ENCODE peak calls at places on chromosome 11, in four cellular contexts. O, G, C and F are unnamed samples.

GRCh38 chr11:66612458-66612857 is 4.0 kb upstream of the RBM14 start:
- DNase-seq in O (no peak), G (no peak), C (no peak), F (no peak)

GRCh38 chr11:134634897-134635831 is 223.1 kb upstream of the B3GAT1 start:
- DNase-seq in O (no peak), G (no peak), C (no peak), F (no peak)

GRCh38 chr11:15826826-15827225 is 529.5 kb downstream of the SOX6 start:
- DNase-seq in O (peak), G (peak), C (no peak), F (peak)

GRCh38 chr11:20310137-20310536 is 53.4 kb upstream of the HTATIP2 start:
- DNase-seq in O (no peak), G (no peak), C (no peak), F (no peak)

GRCh38 chr11:125128450-125128849 is 17.0 kb upstream of the TMEM218 start:
- DNase-seq in O (no peak), G (no peak), C (no peak), F (no peak)

GRCh38 chr11:114296979-114297372 is 777 bp downstream of the NNMT start:
- DNase-seq in O (no peak), G (no peak), C (no peak), F (no peak)

GRCh38 chr11:66849501-66850234 is 6.4 kb downstream of the RCE1 start:
- DNase-seq in O (no peak), G (no peak), C (no peak), F (no peak)

GRCh38 chr11:95512177-95512576 is 277.4 kb downstream of the FAM76B start:
- DNase-seq in O (no peak), G (no peak), C (peak), F (no peak)

GRCh38 chr11:126948563-126948962 is 52.0 kb downstream of the KIRREL3 start:
- DNase-seq in O (no peak), G (no peak), C (no peak), F (no peak)

GRCh38 chr11:405976-406795 is 8.6 kb downstream of the SIGIRR start:
- DNase-seq in O (no peak), G (peak), C (peak), F (peak)

GRCh38 chr11:22244986-22245592 is 52.2 kb downstream of the ANO5 start:
- DNase-seq in O (peak), G (no peak), C (no peak), F (peak)

GRCh38 chr11:69557266-69557665 is 75.8 kb downstream of the LINC01488 start:
- DNase-seq in O (no peak), G (no peak), C (no peak), F (no peak)

GRCh38 chr11:1763796-1764661 is at the start of gene CTSD:
- DNase-seq in O (peak), G (peak), C (peak), F (peak)

GRCh38 chr11:110071197-110071596 is 22.0 kb upstream of the ZC3H12C start:
- DNase-seq in O (no peak), G (no peak), C (no peak), F (no peak)

GRCh38 chr11:109747839-109748238 is 325.8 kb downstream of the C11orf87 start:
- DNase-seq in O (no peak), G (no peak), C (no peak), F (no peak)

GRCh38 chr11:57313071-57313787 is 11.5 kb downstream of the TNKS1BP1 start:
- DNase-seq in O (no peak), G (peak), C (peak), F (peak)

GRCh38 chr11:45234306-45235006 is 51.7 kb downstream of the SYT13 start:
- DNase-seq in O (no peak), G (no peak), C (peak), F (peak)

GRCh38 chr11:131579932-131580387 is 209.5 kb downstream of the NTM start:
- DNase-seq in O (no peak), G (no peak), C (no peak), F (no peak)

GRCh38 chr11:58061813-58062212 is 31.1 kb downstream of the OR6Q1 start:
- DNase-seq in O (no peak), G (no peak), C (no peak), F (no peak)

GRCh38 chr11:3853935-3854659 is 1.4 kb upstream of the STIM1 start:
- DNase-seq in O (no peak), G (no peak), C (no peak), F (peak)

GRCh38 chr11:13358871-13359270 is 81.3 kb downstream of the BMAL1 start:
- DNase-seq in O (no peak), G (no peak), C (no peak), F (no peak)

DNA sequence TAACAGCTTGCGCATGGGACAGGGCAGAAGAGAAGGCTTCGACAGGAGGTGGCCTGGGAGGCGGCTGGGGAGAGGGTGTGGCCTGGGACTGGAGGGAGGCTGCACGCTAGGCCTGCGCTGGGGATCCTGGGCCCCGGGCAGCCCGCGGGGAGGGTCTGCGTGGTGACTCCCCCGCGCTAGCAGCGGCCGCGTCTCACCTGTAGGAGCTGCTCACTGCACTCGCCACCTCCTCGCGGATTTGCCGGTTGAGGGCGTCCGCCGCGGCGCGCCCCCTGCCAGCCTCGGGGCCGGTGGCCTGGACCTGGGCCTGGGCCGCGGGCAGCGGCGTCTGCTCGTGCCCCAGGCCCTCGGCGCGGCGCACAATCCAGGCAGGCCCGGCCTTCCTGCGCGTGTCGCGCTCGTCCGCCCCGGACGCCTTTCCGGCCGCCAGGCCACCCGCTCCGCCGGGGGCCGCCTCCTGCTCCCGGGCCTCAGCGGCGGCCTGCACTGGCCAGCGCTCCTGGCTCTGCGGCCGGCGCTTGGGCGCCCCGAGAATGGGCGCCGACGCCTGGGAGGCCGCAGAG is 1.5 kb downstream of the MAP6 start:
- DNase-seq in O (peak), G (peak), C (no peak), F (peak)
- TF ChIP-seq CTCF in O (no peak), G (no peak), C (no peak), F (no peak)

GRCh38 chr11:59668188-59668949 is 468 bp downstream of the PATL1 start:
- DNase-seq in O (peak), G (peak), C (peak), F (peak)
- TF ChIP-seq CTCF in O (no peak), G (peak), C (peak), F (no peak)

DNA sequence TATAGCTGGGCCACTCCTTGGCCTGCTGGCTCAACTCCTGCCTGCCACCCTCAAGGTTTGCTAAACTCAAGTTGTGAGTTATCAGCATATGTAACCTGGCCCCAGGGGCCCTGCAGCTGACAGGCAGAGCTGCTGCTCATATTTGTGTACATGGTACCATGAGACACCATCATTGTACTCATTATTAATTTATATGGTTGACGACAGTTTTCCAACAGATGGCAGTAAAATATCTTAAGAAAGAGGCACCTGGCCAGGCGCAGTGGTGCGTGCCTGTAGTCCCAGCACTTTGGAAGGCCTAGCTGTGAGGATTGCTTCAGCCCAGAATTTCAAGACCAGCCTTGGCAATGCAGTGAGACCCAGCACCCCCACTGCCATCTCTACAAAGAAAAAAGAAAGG is 11.4 kb upstream of the DENND5A start:
- DNase-seq in O (peak), G (no peak), C (peak), F (no peak)
- TF ChIP-seq CTCF in O (no peak), G (no peak), C (no peak), F (no peak)

GRCh38 chr11:17978553-17979287 is 34.1 kb downstream of the SERGEF start:
- DNase-seq in O (peak), G (no peak), C (no peak), F (peak)
- TF ChIP-seq CTCF in O (peak), G (peak), C (peak), F (peak)

GRCh38 chr11:132802932-132803331 is 729.4 kb downstream of the OPCML start:
- DNase-seq in O (no peak), G (no peak), C (no peak), F (no peak)
- TF ChIP-seq CTCF in O (no peak), G (no peak), C (no peak), F (no peak)

DNA sequence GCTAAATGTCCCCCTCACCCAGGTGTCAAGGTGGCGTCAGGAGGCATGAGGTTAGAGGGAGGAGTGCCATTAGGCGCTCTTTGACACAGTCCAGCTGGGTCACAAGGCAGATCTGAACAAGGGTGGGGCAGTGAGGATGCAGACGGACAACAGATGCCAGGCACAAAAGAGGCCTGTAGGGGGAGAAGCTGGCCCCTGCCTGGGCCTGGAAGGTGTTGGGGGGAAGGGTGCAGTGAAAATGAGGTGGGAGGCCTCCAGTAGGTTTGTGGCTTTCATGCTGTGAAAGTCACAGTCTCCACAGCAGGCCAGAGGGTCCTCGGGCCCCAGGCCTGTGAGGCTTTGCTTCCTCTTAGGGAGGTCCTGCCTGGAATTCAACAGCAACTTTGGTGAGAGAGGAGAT is 85.0 kb upstream of the PLET1 start:
- DNase-seq in O (peak), G (no peak), C (no peak), F (no peak)
- TF ChIP-seq CTCF in O (peak), G (no peak), C (no peak), F (no peak)

DNA sequence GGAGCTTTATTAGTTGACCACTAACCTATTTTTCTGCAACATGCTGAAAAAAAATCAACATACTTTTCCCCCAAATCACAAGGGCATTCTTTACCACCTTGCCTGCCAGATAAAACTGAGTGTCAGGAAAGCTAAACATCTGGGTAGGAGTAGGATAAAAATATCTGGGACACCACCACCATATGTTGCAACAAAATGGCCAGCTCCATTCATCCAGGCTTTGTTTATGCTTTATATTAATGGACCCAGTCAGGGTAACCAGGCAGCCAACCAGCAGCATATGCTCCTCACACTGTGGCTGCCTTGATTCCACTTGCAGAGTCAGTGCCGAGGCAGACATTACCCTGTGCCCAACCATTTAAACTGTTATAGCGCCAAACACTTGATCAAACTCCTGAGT is 1024.5 kb downstream of the LRRC4C start:
- DNase-seq in O (no peak), G (no peak), C (no peak), F (no peak)
- TF ChIP-seq CTCF in O (no peak), G (no peak), C (no peak), F (no peak)

GRCh38 chr11:119729581-119730346 is 764 bp upstream of the NECTIN1 start:
- DNase-seq in O (peak), G (peak), C (peak), F (peak)
- TF ChIP-seq CTCF in O (no peak), G (peak), C (no peak), F (no peak)

DNA sequence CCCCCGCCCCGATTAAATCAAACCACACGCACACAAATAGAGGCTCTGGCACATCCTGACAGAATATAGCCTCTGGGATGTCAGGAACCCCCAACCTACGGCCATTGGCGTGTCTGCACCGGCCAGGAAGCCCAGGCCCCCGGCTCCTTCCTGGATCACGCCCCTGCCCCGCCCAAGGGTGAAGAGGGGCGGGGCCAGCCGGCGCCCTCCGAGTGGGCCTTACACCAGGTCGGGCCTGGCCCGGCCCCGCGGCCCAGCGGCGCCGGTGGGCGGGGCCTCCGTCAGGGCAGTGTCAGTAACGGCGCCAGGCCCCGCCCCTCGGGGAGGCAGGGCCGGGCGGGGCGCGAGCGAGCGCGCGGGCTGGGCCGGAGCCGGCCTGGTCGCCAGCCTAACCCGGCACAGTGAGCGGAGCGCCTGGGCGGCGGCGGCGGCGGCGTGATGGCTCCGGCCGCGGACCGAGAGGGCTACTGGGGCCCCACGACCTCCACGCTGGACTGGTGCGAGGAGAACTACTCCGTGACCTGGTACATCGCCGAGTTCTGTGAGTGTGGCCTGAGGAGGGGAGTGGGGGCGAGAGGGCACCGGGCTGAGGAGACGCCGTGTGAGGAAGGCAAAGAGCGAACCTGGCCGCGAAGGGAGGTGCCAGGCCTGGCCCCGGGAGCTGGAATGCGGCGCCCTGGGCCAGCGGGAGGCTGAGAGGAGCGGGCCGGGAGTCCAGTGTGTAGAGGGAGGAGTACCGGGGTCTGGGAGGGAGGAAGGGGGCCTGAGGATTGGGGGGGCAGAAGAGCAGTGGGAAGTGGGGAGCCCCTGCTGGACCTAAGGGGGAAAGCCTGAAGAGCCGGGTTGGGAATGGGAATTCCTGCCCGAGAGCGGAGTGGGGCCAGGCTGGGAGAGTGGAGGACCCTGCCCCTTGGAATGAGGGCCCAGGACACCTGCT is at the start of gene ACER3:
- DNase-seq in O (peak), G (peak), C (peak), F (peak)
- TF ChIP-seq CTCF in O (peak), G (peak), C (no peak), F (no peak)